ENCODE peak calls at places on chromosome 9, in four cellular contexts. X is Karpas-422; Z is midbrain; V is central memory CD4-positive, alpha-beta T cell. M is an unnamed sample.

GRCh38 chr9:125544474-125544873 is 162.5 kb downstream of the MAPKAP1 start:
- DNase-seq in X (no peak), Z (no peak), V (no peak), M (no peak)

GRCh38 chr9:124133752-124134151 is 122.2 kb downstream of the LHX2 start:
- DNase-seq in X (no peak), Z (peak; percentile 47), V (no peak), M (no peak)

GRCh38 chr9:89475891-89476440 is 21.9 kb downstream of the SEMA4D start:
- DNase-seq in X (no peak), Z (no peak), V (no peak), M (no peak)

GRCh38 chr9:116504081-116504480 is 183.0 kb upstream of the TRIM32 start:
- DNase-seq in X (no peak), Z (no peak), V (no peak), M (no peak)

GRCh38 chr9:37694355-37694754 is 43.6 kb downstream of the FRMPD1 start:
- DNase-seq in X (peak; percentile 34), Z (no peak), V (no peak), M (no peak)

GRCh38 chr9:129728744-129729143 is 24.1 kb downstream of the PTGES start:
- DNase-seq in X (no peak), Z (no peak), V (no peak), M (no peak)

GRCh38 chr9:115850548-115851304 is 302.9 kb upstream of the PAPPA start:
- DNase-seq in X (no peak), Z (no peak), V (no peak), M (peak; percentile 42)

GRCh38 chr9:93081931-93082330 is 14.1 kb upstream of the CARD19 start:
- DNase-seq in X (no peak), Z (no peak), V (no peak), M (no peak)

GRCh38 chr9:7613931-7614330 is 185.6 kb downstream of the DMAC1 start:
- DNase-seq in X (no peak), Z (no peak), V (peak; percentile 29), M (no peak)

GRCh38 chr9:133769511-133770075 is 31.4 kb upstream of the SARDH start:
- DNase-seq in X (no peak), Z (no peak), V (no peak), M (no peak)

GRCh38 chr9:18564018-18564880 is 90.3 kb downstream of the ADAMTSL1 start:
- DNase-seq in X (no peak), Z (no peak), V (no peak), M (no peak)

GRCh38 chr9:127128341-127129072 is 6.1 kb upstream of the ANGPTL2 start:
- DNase-seq in X (no peak), Z (no peak), V (no peak), M (no peak)

GRCh38 chr9:127185931-127186781 is 63.7 kb upstream of the ANGPTL2 start:
- DNase-seq in X (no peak), Z (peak; percentile 92), V (no peak), M (no peak)

GRCh38 chr9:95817205-95817604 is 58.3 kb upstream of the ERCC6L2 start:
- DNase-seq in X (no peak), Z (no peak), V (no peak), M (no peak)

GRCh38 chr9:98168952-98169488 is 23.4 kb downstream of the CORO2A start:
- DNase-seq in X (peak; percentile 91), Z (no peak), V (peak; percentile 21), M (no peak)

GRCh38 chr9:73026375-73026774 is 73.5 kb upstream of the ALDH1A1 start:
- DNase-seq in X (peak; percentile 43), Z (no peak), V (no peak), M (no peak)

GRCh38 chr9:105046907-105047651 is 119.1 kb upstream of the ABCA1 start:
- DNase-seq in X (peak; percentile 41), Z (no peak), V (no peak), M (no peak)

GRCh38 chr9:87270241-87271234 is 227.1 kb upstream of the DAPK1 start:
- DNase-seq in X (no peak), Z (no peak), V (no peak), M (no peak)

GRCh38 chr9:81512641-81513040 is 176.7 kb downstream of the TLE1 start:
- DNase-seq in X (no peak), Z (no peak), V (no peak), M (no peak)

GRCh38 chr9:4691794-4692193 is 12.4 kb downstream of the CDC37L1 start:
- DNase-seq in X (no peak), Z (no peak), V (no peak), M (no peak)

GRCh38 chr9:126500600-126501382 is 112.9 kb upstream of the LMX1B start:
- DNase-seq in X (peak; percentile 82), Z (peak; percentile 77), V (peak; percentile 56), M (peak; percentile 23)

GRCh38 chr9:135087489-135087791 is at the start of gene OLFM1:
- DNase-seq in X (no peak), Z (peak; percentile 79), V (no peak), M (no peak)

GRCh38 chr9:128724744-128725211 is 851 bp upstream of the ZDHHC12 start:
- DNase-seq in X (peak; percentile 65), Z (no peak), V (no peak), M (peak; percentile 37)

GRCh38 chr9:36140086-36141084 is 3.9 kb downstream of the GLIPR2 start:
- DNase-seq in X (peak; percentile 36), Z (no peak), V (peak; percentile 61), M (peak; percentile 86)

GRCh38 chr9:135531096-135531495 is 9.9 kb downstream of the LCN1 start:
- DNase-seq in X (no peak), Z (no peak), V (no peak), M (no peak)